ENCODE peak calls at places on chromosomes 5 and 9, in six cellular contexts. I, V, Y, N, J and O are unnamed samples.
A peak's percentile ranks its signal among the peaks of the same experiment; 100 is the strongest.

GRCh38 chr9:97591535-97591934 is 41.6 kb downstream of the TSTD2 start:
- DNase-seq in I (no peak), V (no peak), J (no peak), Y (no peak), N (no peak), O (no peak)

GRCh38 chr9:4537581-4537980 is 47.3 kb downstream of the SLC1A1 start:
- DNase-seq in J (no peak), I (no peak), N (no peak), V (no peak), Y (no peak), O (no peak)

GRCh38 chr9:17625644-17626388 is 47.0 kb downstream of the SH3GL2 start:
- DNase-seq in I (no peak), J (no peak), V (no peak), Y (no peak), N (no peak), O (no peak)

GRCh38 chr5:80140496-80140895 is 105.3 kb downstream of the THBS4 start:
- DNase-seq in Y (no peak), V (no peak), J (no peak), N (peak; percentile 43), I (no peak), O (peak; percentile 32)

GRCh38 chr9:1083325-1083913 is 33.3 kb downstream of the DMRT2 start:
- DNase-seq in N (no peak), Y (peak; percentile 44), J (no peak), V (peak; percentile 15), I (peak; percentile 23), O (no peak)

GRCh38 chr5:154159343-154159742 is 31.2 kb upstream of the GALNT10 start:
- DNase-seq in J (no peak), I (no peak), V (no peak), Y (no peak), N (no peak), O (no peak)

GRCh38 chr5:10030219-10030831 is 219.4 kb downstream of the ATPSCKMT start:
- DNase-seq in J (no peak), N (no peak), Y (no peak), V (peak; percentile 20), I (no peak), O (no peak)

GRCh38 chr5:11785771-11786342 is 118.4 kb downstream of the CTNND2 start:
- DNase-seq in Y (no peak), V (no peak), N (no peak), J (no peak), I (no peak), O (no peak)

GRCh38 chr5:112762113-112762810 is 24.6 kb downstream of the APC start:
- DNase-seq in Y (no peak), N (no peak), I (no peak), V (peak; percentile 9), J (no peak), O (no peak)

GRCh38 chr9:81594415-81594814 is 94.9 kb downstream of the TLE1 start:
- DNase-seq in N (no peak), Y (no peak), J (no peak), I (no peak), V (no peak), O (no peak)

GRCh38 chr5:172772112-172772906 is 1.3 kb upstream of the DUSP1 start:
- DNase-seq in Y (no peak), N (peak; percentile 87), I (peak; percentile 93), J (peak; percentile 81), V (peak; percentile 97), O (peak; percentile 74)

GRCh38 chr9:137439158-137439714 is 1.9 kb downstream of the ENTPD8 start:
- DNase-seq in N (no peak), I (no peak), V (no peak), J (no peak), Y (no peak), O (no peak)

GRCh38 chr5:124235576-124235975 is 510.9 kb downstream of the ZNF608 start:
- DNase-seq in N (no peak), V (no peak), I (no peak), Y (no peak), J (no peak), O (no peak)

GRCh38 chr9:84867171-84867570 is 197.6 kb downstream of the NTRK2 start:
- DNase-seq in N (no peak), Y (no peak), V (no peak), I (no peak), J (no peak), O (no peak)

DNA sequence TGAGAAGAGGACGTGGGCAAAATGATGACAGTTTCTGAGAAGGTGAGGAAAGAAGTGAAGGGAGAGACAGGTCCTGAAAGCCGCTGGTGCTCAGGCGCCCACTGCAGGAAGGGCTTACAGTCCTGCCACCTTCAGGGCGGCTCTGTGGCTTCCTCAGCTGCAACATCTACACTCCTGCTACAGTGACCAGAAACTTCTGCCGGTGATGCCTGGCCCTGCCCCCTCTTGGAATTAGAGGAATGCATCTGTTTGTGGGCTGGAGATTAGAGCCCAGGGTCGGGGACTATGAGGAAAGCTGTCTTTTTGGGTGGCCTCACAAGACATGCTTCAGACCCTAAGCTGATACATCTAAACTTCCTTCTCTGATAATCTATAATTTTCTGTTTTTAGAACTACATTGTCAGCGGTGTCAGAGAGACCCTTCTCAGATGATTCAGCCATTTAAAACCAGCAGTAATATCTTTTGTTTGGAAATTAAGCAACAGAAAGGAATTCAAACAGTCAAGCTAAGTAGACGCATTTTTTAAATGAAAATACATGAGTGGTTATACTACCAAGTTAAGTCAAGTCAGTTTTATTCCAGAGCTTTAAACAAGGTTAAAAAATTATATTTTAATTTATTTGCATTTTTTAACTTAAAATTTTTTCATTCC is 30.4 kb downstream of the PRDM6 start:
- DNase-seq in V (peak; percentile 75), N (no peak), J (peak; percentile 13), I (no peak), Y (no peak), O (no peak)
- TF ChIP-seq CTCF in V (peak; percentile 34), N (no peak), J (no peak), I (no peak), Y (no peak), O (no peak)

GRCh38 chr5:93904917-93905316 is 163.5 kb upstream of the POU5F2 start:
- DNase-seq in Y (no peak), J (no peak), V (no peak), N (no peak), I (no peak), O (no peak)

GRCh38 chr5:93894471-93895354 is 153.3 kb upstream of the POU5F2 start:
- DNase-seq in N (no peak), I (no peak), Y (no peak), J (no peak), V (peak; percentile 9), O (no peak)

GRCh38 chr5:93902288-93902687 is 160.9 kb upstream of the POU5F2 start:
- DNase-seq in Y (no peak), N (no peak), V (no peak), J (no peak), I (no peak), O (no peak)

GRCh38 chr5:93899026-93899600 is 157.7 kb upstream of the POU5F2 start:
- DNase-seq in Y (no peak), V (peak; percentile 8), J (no peak), I (no peak), N (no peak), O (no peak)
- TF ChIP-seq CTCF in Y (peak; percentile 21), V (peak; percentile 35), J (peak; percentile 13), I (no peak), N (peak; percentile 56), O (peak; percentile 48)

DNA sequence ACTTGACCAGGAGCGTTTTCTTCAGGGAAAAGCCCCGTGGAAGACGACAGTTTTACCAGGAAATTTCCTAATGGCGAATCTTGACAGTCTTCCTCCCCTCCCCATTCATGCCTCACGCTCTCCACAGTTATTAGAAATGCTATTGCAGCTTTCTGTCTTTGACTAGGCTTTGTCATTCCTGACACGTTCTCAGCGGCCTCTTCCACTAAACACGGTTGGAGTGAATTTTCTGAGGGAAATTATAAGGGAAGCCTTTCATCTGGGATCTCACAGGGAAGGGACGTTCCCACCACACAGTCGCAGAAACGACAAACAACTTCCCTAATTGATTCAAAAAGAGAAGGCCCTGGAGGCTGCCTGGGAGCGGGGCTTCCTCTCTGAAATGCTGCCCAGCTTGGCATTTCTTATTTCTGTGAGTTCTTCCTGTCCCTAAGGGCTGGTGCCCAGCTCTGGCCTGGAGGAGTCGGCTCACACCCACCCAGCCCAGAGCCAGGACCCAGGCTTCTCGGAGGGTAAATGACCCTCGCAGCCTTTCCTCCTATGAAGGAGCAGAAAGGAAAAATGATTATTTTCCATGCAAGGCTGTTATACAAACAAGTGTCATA is 57.1 kb upstream of the PPP1R26 start:
- DNase-seq in V (no peak), J (no peak), Y (no peak), N (no peak), I (no peak), O (no peak)
- TF ChIP-seq CTCF in V (no peak), J (no peak), Y (no peak), N (no peak), I (no peak), O (no peak)

DNA sequence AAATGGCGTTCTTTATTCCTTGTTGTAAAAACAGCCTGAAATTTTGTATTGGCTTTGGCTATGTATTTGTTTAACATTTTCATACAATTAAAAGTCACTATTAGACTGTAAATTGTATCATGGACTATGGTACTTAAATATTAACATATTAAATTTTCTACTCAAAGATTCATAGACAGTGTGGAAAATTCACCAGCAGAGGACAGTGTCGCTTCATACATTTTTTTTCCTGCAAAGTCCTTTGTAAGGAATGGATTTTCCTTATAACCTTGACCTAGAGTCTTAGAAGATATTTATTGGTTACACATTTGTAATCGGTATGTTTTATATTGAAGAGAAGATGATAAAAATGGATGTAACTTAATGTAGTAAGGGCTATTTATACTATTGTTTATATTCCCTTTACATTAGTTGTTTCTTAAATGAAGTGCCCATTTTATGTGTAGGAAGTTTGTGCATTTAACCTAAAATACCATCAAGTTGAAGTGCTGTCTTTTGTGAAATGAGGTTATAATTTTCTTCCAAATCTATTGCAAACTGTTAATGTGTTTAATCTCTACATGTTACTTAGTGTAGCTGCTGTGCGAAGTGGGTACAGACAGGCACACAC is 150.1 kb downstream of the KDM4C start:
- DNase-seq in V (peak; percentile 49), I (no peak), Y (no peak), J (peak; percentile 4), N (no peak), O (no peak)
- TF ChIP-seq CTCF in V (peak; percentile 88), I (peak; percentile 27), Y (peak; percentile 52), J (peak; percentile 77), N (no peak), O (no peak)